ENCODE peak calls at places on chromosomes 5 and 9, in six cellular contexts. O is brain microvascular endothelial cell, K is RWPE1, T is body of pancreas, F is neural progenitor cell, W is spleen. S is an unnamed sample.

GRCh38 chr9:15786616-15787015 is 233.8 kb downstream of the CCDC171 start:
- DNase-seq in O (no peak), F (no peak), K (no peak), W (no peak), T (no peak), S (no peak)

GRCh38 chr5:149441194-149441753 is 62.2 kb upstream of the IL17B start:
- DNase-seq in O (no peak), T (no peak), W (no peak), K (no peak), F (no peak), S (peak)

GRCh38 chr5:111562566-111562965 is 50.2 kb upstream of the STARD4 start:
- DNase-seq in W (no peak), O (no peak), K (no peak), T (no peak), F (no peak), S (no peak)

GRCh38 chr5:154764967-154765366 is 9.8 kb downstream of the LARP1 start:
- DNase-seq in F (no peak), O (no peak), T (no peak), W (no peak), K (no peak), S (no peak)

GRCh38 chr5:1507457-1507856 is 16.3 kb downstream of the LPCAT1 start:
- DNase-seq in T (no peak), K (no peak), F (no peak), W (peak), O (no peak), S (peak)

GRCh38 chr5:159504857-159505304 is 174.6 kb upstream of the IL12B start:
- DNase-seq in O (peak), T (no peak), W (no peak), K (peak), F (no peak), S (peak)

GRCh38 chr5:116137544-116138378 is 52.9 kb downstream of the COMMD10 start:
- DNase-seq in T (no peak), F (peak), W (no peak), K (peak), O (peak), S (no peak)

GRCh38 chr9:84490206-84490605 is 149.6 kb upstream of the SLC28A3 start:
- DNase-seq in T (no peak), F (no peak), O (no peak), K (no peak), W (no peak), S (no peak)

GRCh38 chr9:134442087-134442470 is 115.8 kb downstream of the RXRA start:
- DNase-seq in K (no peak), T (no peak), W (no peak), F (no peak), O (no peak), S (no peak)

GRCh38 chr5:3592298-3592697 is 3.3 kb upstream of the IRX1 start:
- DNase-seq in F (peak), T (no peak), O (no peak), K (no peak), W (no peak), S (peak)

GRCh38 chr5:80871541-80871961 is 88.6 kb upstream of the RASGRF2 start:
- DNase-seq in K (peak), T (no peak), F (no peak), W (no peak), O (peak), S (no peak)

GRCh38 chr9:130298663-130299279 is 33.2 kb downstream of the HMCN2 start:
- DNase-seq in W (no peak), O (no peak), T (no peak), K (peak), F (peak), S (peak)

GRCh38 chr9:249025-249424 is 34.4 kb downstream of the DOCK8 start:
- DNase-seq in T (no peak), W (no peak), K (no peak), F (no peak), O (no peak), S (no peak)

GRCh38 chr5:109601736-109602135 is 88.0 kb upstream of the MAN2A1 start:
- DNase-seq in F (peak), W (no peak), K (no peak), O (no peak), T (no peak), S (no peak)

GRCh38 chr5:143001764-143002351 is 231.7 kb downstream of the ARHGAP26 start:
- DNase-seq in F (no peak), O (peak), T (no peak), W (peak), K (no peak), S (no peak)

GRCh38 chr9:88661759-88662158 is 126.8 kb downstream of the NXNL2 start:
- DNase-seq in W (no peak), T (no peak), K (no peak), O (peak), F (no peak), S (no peak)

GRCh38 chr9:89153618-89154017 is 25.0 kb downstream of the SHC3 start:
- DNase-seq in K (peak), O (peak), W (no peak), T (no peak), F (no peak), S (no peak)

GRCh38 chr9:130972957-130973685 is 34.1 kb upstream of the FIBCD1 start:
- DNase-seq in W (no peak), T (no peak), F (no peak), O (no peak), K (no peak), S (no peak)

GRCh38 chr9:89430995-89431394 is 66.9 kb downstream of the SEMA4D start:
- DNase-seq in W (no peak), T (no peak), K (peak), F (no peak), O (no peak), S (peak)

GRCh38 chr9:88988796-88989641 is 2.2 kb upstream of the S1PR3 start:
- DNase-seq in K (peak), T (no peak), O (no peak), W (no peak), F (no peak), S (no peak)

GRCh38 chr9:133540336-133541025 is 6.0 kb downstream of the ADAMTSL2 start:
- DNase-seq in F (no peak), O (no peak), K (no peak), W (no peak), T (no peak), S (no peak)

GRCh38 chr9:79617395-79617794 is 45.6 kb downstream of the TLE4 start:
- DNase-seq in K (no peak), O (no peak), T (peak), W (no peak), F (no peak), S (no peak)

GRCh38 chr5:95973793-95974325 is 12.2 kb upstream of the ELL2 start:
- DNase-seq in O (peak), F (no peak), K (no peak), T (no peak), W (no peak), S (no peak)

GRCh38 chr5:1294839-1295649 is at the start of gene TERT:
- DNase-seq in T (no peak), F (peak), O (no peak), W (peak), K (no peak), S (peak)

GRCh38 chr5:15615859-15616258 is 115.9 kb downstream of the FBXL7 start:
- DNase-seq in K (no peak), F (no peak), W (no peak), T (no peak), O (no peak), S (no peak)
- H3K27ac ChIP-seq in K (no peak), F (no peak), W (no peak), T (no peak), O (no peak), S (no peak)

DNA sequence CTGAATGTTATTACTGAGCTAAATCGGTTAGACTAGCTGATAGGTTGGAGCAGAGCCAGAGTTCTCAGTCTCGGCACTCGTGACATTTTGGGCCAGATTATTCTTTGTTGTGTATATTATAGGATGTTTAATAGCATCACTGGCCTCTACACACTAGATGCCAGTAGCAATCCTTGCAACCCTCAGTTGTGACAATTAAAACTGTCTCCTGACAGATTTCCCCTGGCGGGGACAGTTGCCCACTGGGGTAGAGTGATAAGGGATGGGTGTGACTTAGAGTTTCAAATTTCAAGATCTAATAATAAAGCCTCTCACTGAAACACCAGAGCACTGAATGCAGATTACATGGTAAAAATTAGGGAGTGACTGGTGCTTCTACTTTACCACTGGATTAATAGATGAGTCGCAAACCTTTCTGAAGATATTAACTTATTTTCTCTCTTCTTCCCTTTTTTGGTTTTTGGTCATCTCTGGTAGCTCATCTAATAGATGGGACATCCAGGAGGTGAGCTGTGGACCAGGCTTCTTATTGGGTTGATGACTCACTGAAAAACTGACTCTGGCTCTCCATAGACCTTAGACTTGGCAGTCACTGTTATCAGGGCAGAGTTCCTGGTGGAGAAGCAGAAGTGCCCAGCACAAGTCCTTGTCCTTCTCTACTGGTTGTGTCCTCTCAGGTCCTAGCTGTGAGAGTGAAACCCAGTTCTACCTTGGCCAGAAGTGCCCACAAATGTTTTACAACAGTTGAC is 150.3 kb downstream of the UNC13B start:
- DNase-seq in F (no peak), W (no peak), K (no peak), O (no peak), T (no peak), S (no peak)
- TF ChIP-seq CTCF in F (no peak), W (no peak), K (no peak), O (no peak), T (no peak), S (no peak)

GRCh38 chr5:20300110-20300509 is 312.1 kb upstream of the CDH18 start:
- DNase-seq in O (no peak), W (no peak), F (no peak), T (no peak), K (no peak), S (no peak)

GRCh38 chr5:20307391-20307790 is 319.4 kb upstream of the CDH18 start:
- DNase-seq in W (no peak), O (no peak), F (no peak), K (no peak), T (no peak), S (no peak)

GRCh38 chr5:20305463-20305862 is 317.5 kb upstream of the CDH18 start:
- DNase-seq in T (no peak), O (no peak), K (no peak), W (no peak), F (no peak), S (peak)
- H3K27ac ChIP-seq in T (no peak), O (no peak), K (no peak), W (no peak), F (no peak), S (no peak)

DNA sequence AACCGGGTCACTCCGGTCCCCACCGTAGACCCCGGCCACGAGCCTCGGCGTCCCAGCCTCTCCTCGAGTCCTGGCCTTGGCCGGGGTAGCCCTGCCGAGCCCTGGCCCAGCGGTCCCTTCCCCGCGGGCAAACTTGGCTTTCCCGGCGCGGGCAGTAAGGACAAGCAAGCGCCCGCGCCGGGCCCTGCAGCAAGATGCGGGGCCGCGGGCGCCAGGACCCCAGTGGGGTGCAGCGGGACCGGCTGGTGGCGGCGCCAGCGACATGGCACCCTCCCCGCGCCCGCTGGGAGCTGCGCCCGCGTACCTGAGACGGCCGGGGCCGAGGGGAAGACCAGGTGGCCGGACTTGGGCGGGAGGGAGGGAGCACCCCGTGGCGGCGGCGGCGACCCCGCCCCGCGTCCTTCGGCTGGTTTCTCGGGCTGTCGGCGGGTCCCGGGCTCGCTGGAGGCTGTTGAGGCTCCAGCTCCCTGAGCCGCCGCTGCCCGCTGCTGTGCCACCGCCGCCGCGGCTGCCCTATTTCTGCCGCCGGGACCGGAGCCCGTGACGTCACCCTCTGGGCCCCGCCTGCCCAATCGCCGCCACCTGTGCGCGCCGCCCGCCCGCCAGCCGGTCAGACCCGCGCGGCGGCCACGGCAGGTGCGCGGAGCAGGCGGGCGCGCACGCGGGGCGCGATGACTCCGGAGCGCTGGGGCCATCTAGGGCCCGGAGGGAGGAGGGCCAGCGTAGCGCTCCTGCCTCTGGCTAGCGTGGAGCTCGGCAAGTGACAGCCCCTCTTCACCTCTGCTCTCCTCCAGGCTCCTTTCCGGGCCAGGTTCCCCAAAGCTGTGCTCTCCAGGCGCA is at the start of gene FSTL4:
- DNase-seq in O (no peak), T (peak), K (peak), F (peak), W (peak), S (peak)
- TF ChIP-seq CTCF in O (no peak), T (no peak), K (peak), F (peak), W (no peak), S (no peak)

GRCh38 chr9:107744873-107745272 is 255.3 kb upstream of the KLF4 start:
- DNase-seq in F (no peak), T (no peak), O (no peak), W (no peak), K (no peak), S (no peak)

GRCh38 chr9:107755267-107755666 is 265.7 kb upstream of the KLF4 start:
- DNase-seq in K (peak), W (no peak), F (no peak), O (peak), T (no peak), S (no peak)

GRCh38 chr9:107750741-107751521 is 261.4 kb upstream of the KLF4 start:
- DNase-seq in W (no peak), T (peak), F (no peak), O (peak), K (peak), S (peak)

GRCh38 chr9:107751522-107752235 is 262.1 kb upstream of the KLF4 start:
- DNase-seq in F (no peak), T (no peak), K (no peak), O (peak), W (no peak), S (no peak)

DNA sequence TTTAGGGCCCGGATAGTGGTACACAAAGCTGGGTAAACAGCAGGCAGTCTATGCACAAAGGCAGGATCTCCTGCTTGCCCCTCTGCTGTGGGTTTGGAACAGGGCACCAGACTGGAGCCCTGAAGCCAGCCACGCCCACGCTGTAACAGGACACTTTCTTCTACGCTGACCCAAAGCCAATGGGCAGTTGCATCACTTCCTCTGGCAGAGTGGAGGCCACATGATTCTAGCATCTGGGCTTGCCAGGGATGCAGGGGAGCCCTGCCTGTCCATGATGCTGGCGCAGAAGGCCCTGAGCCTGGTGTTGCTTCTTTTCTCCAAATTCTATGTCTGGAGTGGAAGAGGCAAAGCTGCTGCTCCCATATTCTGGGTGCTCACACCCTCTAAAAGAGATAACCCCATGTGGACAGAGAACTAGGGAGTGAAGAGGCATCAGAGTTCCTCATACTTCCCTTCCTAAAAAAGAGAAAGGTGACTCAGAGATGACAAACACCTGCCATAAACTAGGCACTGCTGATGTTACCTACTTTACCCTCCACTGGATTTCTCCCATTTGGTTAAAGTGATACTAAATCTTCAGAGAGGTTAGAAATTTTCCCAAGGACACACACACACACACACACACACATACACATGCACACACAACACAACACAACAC is 260.3 kb upstream of the KLF4 start:
- DNase-seq in T (peak), O (peak), F (peak), K (peak), W (peak), S (peak)
- H3K27ac ChIP-seq in T (peak), O (peak), F (no peak), K (peak), W (peak), S (peak)

GRCh38 chr5:141135718-141136266 is 786 bp downstream of the PCDHB5 start:
- DNase-seq in T (no peak), F (no peak), K (no peak), W (no peak), O (no peak), S (no peak)

GRCh38 chr5:141135030-141135717 is at the start of gene PCDHB5:
- DNase-seq in O (no peak), W (no peak), K (no peak), T (peak), F (peak), S (no peak)
- TF ChIP-seq CTCF in O (peak), W (peak), K (peak), T (peak), F (peak), S (peak)

DNA sequence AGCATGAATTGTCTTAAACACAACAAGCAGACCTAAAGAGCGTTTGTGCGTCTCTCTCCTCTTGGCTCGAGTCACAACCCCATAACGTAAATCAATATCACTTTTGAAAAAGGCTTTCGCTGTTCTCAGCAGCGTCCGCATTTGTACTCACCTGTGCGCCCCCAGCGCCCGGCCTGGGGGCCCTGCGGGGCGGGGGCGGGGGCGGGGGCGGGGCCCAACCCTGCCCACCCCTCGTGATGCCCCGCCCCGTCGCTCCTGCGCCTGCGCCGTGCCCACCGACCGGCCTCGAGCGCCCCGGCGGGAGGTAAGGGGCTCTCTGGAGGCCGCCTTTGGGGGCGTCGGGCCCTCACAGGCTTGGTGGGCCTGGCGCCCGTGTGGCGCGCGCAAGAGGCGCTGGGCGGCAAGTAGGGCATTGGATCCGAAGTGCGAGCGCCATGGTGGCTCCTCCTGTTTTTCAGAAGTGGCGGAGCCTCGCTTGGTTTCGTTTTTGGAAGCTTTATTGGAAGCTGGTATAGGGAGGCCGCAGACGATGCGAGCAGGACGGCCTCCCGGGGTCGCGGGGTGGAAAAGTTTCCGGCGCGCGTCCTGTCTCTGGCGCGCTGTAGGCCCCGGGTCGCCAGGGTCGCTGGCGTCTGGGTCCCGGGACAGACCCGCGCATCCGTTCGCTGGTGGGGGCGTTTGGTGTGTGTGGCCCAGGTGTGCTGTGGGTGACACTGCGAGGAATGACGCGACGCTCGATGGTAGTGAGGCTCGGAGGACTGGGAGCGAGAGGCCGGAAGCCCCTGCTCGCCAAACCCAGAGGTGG is at the start of gene STX17:
- DNase-seq in F (peak), W (peak), K (peak), O (peak), T (peak), S (peak)
- H3K27ac ChIP-seq in F (no peak), W (peak), K (peak), O (peak), T (peak), S (peak)

DNA sequence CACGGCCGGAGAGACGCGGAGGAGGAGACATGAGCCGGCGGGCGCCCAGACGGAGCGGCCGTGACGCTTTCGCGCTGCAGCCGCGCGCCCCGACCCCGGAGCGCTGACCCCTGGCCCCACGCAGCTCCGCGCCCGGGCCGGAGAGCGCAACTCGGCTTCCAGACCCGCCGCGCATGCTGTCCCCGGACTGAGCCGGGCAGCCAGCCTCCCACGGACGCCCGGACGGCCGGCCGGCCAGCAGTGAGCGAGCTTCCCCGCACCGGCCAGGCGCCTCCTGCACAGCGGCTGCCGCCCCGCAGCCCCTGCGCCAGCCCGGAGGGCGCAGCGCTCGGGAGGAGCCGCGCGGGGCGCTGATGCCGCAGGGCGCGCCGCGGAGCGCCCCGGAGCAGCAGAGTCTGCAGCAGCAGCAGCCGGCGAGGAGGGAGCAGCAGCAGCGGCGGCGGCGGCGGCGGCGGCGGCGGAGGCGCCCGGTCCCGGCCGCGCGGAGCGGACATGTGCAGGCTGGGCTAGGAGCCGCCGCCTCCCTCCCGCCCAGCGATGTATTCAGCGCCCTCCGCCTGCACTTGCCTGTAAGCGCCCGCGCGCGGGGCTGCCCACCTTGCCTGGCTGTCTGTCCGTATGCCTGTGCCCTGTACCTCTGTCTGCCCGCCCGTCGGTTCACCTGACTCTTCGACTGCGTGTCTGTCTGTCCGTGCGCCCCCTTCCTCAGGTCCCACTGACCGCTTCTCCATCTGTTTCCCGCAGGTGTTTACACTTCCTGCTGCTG is 399 bp downstream of the FGF18 start:
- DNase-seq in F (peak), K (peak), W (peak), T (no peak), O (no peak), S (no peak)
- TF ChIP-seq CTCF in F (no peak), K (no peak), W (no peak), T (no peak), O (no peak), S (no peak)